ENCODE peak calls at places on chromosomes 12 and 14, in six cellular contexts. O is MM.1S, H is OCI-LY7, V is mucosa of descending colon, L is lung, D is A549. F is an unnamed sample. For H3K4me1, the result is how much of the 10 kb centered on the place peaks cover.

GRCh38 chr14:62739647-62740046 is 305.6 kb downstream of the KCNH5 start:
- DNase-seq in V (no peak), L (no peak), O (no peak), D (no peak), H (no peak), F (no peak)

GRCh38 chr14:76550534-76550933 is 174.6 kb downstream of the ESRRB start:
- DNase-seq in H (no peak), L (no peak), O (no peak), D (no peak), V (no peak), F (no peak)

GRCh38 chr12:131850856-131851559 is 22.8 kb downstream of the MMP17 start:
- DNase-seq in D (peak), L (no peak), O (no peak), V (no peak), H (peak), F (peak)

GRCh38 chr14:51938137-51938536 is 51.2 kb upstream of the RTRAF start:
- DNase-seq in O (no peak), D (no peak), V (no peak), H (no peak), L (no peak), F (no peak)

GRCh38 chr14:104135121-104135903 is 3.1 kb upstream of the KIF26A start:
- DNase-seq in O (no peak), L (no peak), H (no peak), V (no peak), D (peak), F (no peak)

GRCh38 chr12:116164263-116164817 is 113.2 kb downstream of the MED13L start:
- DNase-seq in H (no peak), V (no peak), D (no peak), O (no peak), L (no peak), F (no peak)

GRCh38 chr14:85536835-85537195 is 6.9 kb downstream of the FLRT2 start:
- DNase-seq in H (no peak), D (no peak), L (no peak), V (no peak), O (no peak), F (no peak)

GRCh38 chr14:88477513-88478250 is 77.1 kb downstream of the PTPN21 start:
- DNase-seq in D (no peak), L (no peak), H (no peak), V (no peak), O (no peak), F (no peak)

GRCh38 chr12:90908465-90908864 is 46.5 kb downstream of the CCER1 start:
- DNase-seq in H (no peak), L (no peak), V (no peak), D (no peak), O (no peak), F (no peak)

GRCh38 chr14:57182760-57183503 is 85.8 kb downstream of the EXOC5 start:
- DNase-seq in H (peak), L (no peak), V (no peak), D (no peak), O (no peak), F (no peak)

GRCh38 chr12:114006482-114007425 is 40.6 kb upstream of the RBM19 start:
- DNase-seq in L (no peak), V (no peak), O (no peak), H (no peak), D (no peak), F (no peak)

GRCh38 chr14:95264271-95264973 is 55.3 kb downstream of the CLMN start:
- DNase-seq in V (no peak), H (no peak), O (no peak), D (no peak), L (no peak), F (no peak)

GRCh38 chr14:100729982-100730381 is 3.3 kb downstream of the DLK1 start:
- DNase-seq in V (no peak), L (no peak), D (no peak), H (no peak), O (no peak), F (no peak)

GRCh38 chr14:28709571-28710305 is 56.8 kb upstream of the FOXG1 start:
- DNase-seq in L (no peak), O (no peak), H (no peak), V (no peak), D (no peak), F (no peak)

GRCh38 chr12:101414533-101415119 is 7.1 kb upstream of the ARL1 start:
- DNase-seq in H (peak), D (peak), O (peak), L (peak), V (peak), F (no peak)

GRCh38 chr14:77212933-77213656 is 31.5 kb downstream of the TMEM63C start:
- DNase-seq in V (peak), L (peak), O (peak), H (peak), D (peak), F (peak)

GRCh38 chr12:131555866-131556265 is 155.0 kb upstream of the SFSWAP start:
- DNase-seq in O (no peak), L (no peak), D (no peak), H (no peak), V (no peak), F (no peak)

GRCh38 chr12:6632026-6632978 is 3.5 kb downstream of the LPAR5 start:
- DNase-seq in D (no peak), V (peak), O (no peak), H (peak), L (no peak), F (peak)

GRCh38 chr12:79317184-79317847 is 373.4 kb downstream of the PAWR start:
- DNase-seq in D (no peak), V (no peak), L (no peak), H (no peak), O (no peak), F (no peak)

GRCh38 chr14:35406090-35406489 is 1.5 kb upstream of the NFKBIA start:
- DNase-seq in D (no peak), H (no peak), V (no peak), O (no peak), L (no peak), F (no peak)

GRCh38 chr14:52790756-52791203 is 627 bp downstream of the GNPNAT1 start:
- DNase-seq in L (no peak), H (peak), O (no peak), V (no peak), D (no peak), F (no peak)

GRCh38 chr14:103547455-103547940 is 15.0 kb downstream of the BAG5 start:
- DNase-seq in H (no peak), V (no peak), D (no peak), L (no peak), O (no peak), F (no peak)

GRCh38 chr12:12480074-12480473 is 82.6 kb downstream of the DUSP16 start:
- DNase-seq in O (no peak), L (no peak), H (no peak), V (no peak), D (no peak), F (no peak)

GRCh38 chr12:131834798-131835615 is 6.8 kb downstream of the MMP17 start:
- DNase-seq in L (no peak), D (no peak), O (no peak), V (no peak), H (no peak), F (no peak)

GRCh38 chr14:70832536-70833305 is 23.4 kb upstream of the MAP3K9 start:
- DNase-seq in H (no peak), V (no peak), D (no peak), O (no peak), L (no peak), F (no peak)

GRCh38 chr12:116955382-116956021 is 44.8 kb downstream of the FBXW8 start:
- DNase-seq in L (peak), D (peak), H (peak), V (peak), O (peak), F (no peak)

GRCh38 chr12:122825773-122826724 is 9.2 kb upstream of the HIP1R start:
- DNase-seq in V (peak), O (no peak), L (no peak), D (peak), H (no peak), F (peak)

GRCh38 chr12:97982684-97983083 is 520.1 kb downstream of the RMST start:
- DNase-seq in V (no peak), O (no peak), L (no peak), H (no peak), D (no peak), F (no peak)

GRCh38 chr12:10179871-10180270 is 1.0 kb downstream of the TMEM52B start:
- DNase-seq in V (no peak), D (no peak), H (no peak), O (no peak), L (no peak), F (no peak)

GRCh38 chr12:102960766-102961487 is 3.5 kb downstream of the ASCL1 start:
- DNase-seq in O (no peak), V (no peak), H (no peak), D (no peak), L (no peak), F (no peak)
- H3K4me1 ChIP-seq in O (under half), V (under half), H (under half), D (under half), L (under half), F (under half)

DNA sequence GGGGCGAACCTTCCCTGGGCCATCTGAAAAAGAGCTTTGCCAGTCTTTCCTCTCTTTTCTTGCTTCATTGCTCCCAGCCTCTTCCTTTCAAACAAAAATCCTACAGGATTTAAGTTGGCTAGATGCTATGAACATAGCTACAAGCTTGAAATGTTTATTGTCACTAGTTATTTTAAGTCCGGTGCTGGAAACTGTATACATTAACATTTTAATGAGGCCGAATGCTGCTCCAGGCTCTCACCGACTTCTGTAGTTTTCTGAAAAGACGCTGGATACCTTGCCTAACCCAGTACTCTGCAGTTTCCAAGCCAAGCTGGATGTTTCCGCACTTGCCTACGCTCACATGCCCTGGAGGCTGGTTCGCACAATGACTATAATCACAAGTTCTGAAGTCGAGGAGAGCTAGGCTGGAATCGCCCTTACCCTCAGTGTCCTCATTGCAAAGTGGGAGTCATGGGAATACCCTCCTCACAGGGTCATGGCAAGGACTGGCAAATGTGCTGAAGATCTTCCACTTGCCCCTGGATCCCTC is 39.1 kb downstream of the LTBP2 start:
- DNase-seq in V (no peak), H (no peak), O (no peak), L (no peak), D (no peak), F (no peak)
- H3K4me1 ChIP-seq in V (under half), H (under half), O (under half), L (under half), D (half or more), F (under half)

GRCh38 chr14:55336691-55337090 is 65.5 kb downstream of the FBXO34 start:
- DNase-seq in D (no peak), O (no peak), H (no peak), V (no peak), L (no peak), F (no peak)
- H3K4me1 ChIP-seq in D (under half), O (under half), H (under half), V (half or more), L (under half), F (under half)

DNA sequence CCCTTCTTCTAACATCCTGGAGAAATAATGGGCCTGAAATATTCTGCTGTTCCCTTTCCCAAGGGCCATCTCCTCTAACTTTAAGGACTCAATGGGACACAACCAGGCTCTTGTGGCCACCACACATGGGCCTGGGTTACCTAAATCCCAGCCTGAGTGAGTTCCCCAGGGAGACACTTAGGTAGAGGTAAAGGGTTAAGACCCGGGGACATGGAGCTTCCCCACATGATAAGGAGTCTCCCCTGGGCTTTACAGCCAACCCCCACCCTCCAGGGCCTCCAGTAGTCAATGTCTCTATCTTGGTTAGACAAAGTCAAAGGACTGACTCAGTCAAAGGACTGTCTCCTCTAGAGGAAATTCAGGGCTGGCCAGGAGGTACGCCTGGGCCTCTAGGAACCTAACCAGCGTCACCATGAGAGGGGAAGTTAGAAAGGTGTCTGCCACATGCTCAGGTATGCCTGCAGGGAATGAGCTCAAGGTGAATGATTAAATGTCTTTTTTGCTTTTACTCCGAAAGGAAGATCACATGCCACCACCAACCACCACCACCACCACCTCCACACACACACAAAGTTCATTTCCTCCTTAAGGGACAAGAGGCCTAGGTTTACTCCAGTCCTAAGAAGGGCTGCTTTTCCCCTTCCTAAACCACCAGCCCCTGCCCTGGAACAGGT is 6.9 kb downstream of the ZFP36L1 start:
- DNase-seq in O (no peak), H (no peak), D (peak), V (no peak), L (no peak), F (no peak)
- H3K4me1 ChIP-seq in O (under half), H (half or more), D (half or more), V (half or more), L (under half), F (under half)

DNA sequence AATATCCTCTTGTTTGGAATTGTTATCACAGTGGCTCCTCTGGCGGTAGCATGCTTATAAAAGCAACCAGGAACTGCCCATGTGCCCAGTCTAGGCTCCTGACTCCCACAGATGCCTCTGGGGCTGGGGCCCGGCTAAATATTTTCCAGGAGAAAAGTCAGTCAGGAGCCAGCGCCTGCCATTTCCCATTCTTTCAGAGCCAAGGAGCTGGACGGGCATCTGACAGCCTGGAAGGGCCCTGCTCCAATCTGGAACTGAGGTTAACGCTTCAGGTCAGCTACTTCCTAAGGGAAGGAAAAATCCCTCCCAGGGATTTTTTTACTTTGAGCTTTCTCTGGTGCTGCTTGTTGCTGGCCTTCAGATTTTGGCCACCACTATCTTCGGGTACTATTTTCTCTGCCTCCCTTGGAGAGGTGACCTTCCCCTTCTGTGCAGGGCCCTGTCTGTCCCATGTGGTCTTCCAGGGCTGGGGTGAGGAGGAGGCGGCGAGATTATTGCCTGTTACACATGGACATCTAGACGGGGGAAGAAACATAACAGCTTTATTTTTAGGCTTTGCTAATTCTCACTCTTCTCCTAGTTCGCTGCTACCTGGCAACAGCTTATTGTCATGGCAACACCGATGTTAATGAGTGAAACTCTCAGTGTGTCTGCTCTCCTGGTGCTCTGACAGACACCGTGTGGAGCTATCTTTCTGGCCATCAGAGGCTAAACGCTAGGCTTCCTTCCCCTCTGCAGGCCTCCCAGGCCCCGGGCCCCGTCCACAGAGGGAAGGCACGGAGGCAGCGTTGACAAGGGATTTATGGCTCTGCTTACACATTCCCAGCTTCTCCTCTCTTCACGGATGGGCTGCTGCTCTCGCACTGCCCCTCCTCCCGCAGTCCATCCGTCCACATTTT is 160.4 kb downstream of the CACNA1C start:
- DNase-seq in O (peak), D (no peak), L (no peak), H (no peak), V (no peak), F (no peak)
- H3K4me1 ChIP-seq in O (under half), D (under half), L (under half), H (under half), V (under half), F (under half)

F was measured in Peyer's patch.